ENCODE peak calls at places on chromosomes 5 and 9, in five cellular contexts. I is GM23338, C is HL-60, S is A549, F is Panc1. O is an unnamed sample.

GRCh38 chr5:112684737-112685136 is 52.9 kb upstream of the APC start:
- DNase-seq in F (no peak), S (no peak), C (no peak), I (no peak), O (no peak)

GRCh38 chr9:128722380-128723351 is 1.3 kb downstream of the ZDHHC12 start:
- DNase-seq in F (no peak), C (no peak), S (no peak), I (no peak), O (no peak)

GRCh38 chr5:68983959-68984358 is 109.9 kb upstream of the SLC30A5 start:
- DNase-seq in I (no peak), F (no peak), C (no peak), S (no peak), O (no peak)

GRCh38 chr9:126038790-126039189 is 287.8 kb upstream of the MVB12B start:
- DNase-seq in C (no peak), S (no peak), I (no peak), F (no peak), O (no peak)

GRCh38 chr5:17374157-17374556 is 123.9 kb upstream of the TAF11L2 start:
- DNase-seq in C (no peak), F (no peak), I (no peak), S (peak), O (no peak)

GRCh38 chr9:88766778-88767503 is 224.3 kb upstream of the S1PR3 start:
- DNase-seq in S (no peak), C (no peak), F (no peak), I (no peak), O (no peak)

GRCh38 chr5:108251350-108251749 is 130.5 kb downstream of the FBXL17 start:
- DNase-seq in F (no peak), I (no peak), S (no peak), C (no peak), O (no peak)

GRCh38 chr5:179895861-179896260 is 11.8 kb downstream of the TBC1D9B start:
- DNase-seq in F (no peak), S (no peak), I (no peak), C (no peak), O (no peak)

GRCh38 chr5:33530183-33530962 is 89.6 kb downstream of the TARS1 start:
- DNase-seq in I (peak), F (no peak), S (no peak), C (no peak), O (no peak)

GRCh38 chr5:758698-759053 is 25.9 kb downstream of the ZDHHC11B start:
- DNase-seq in C (no peak), F (no peak), S (no peak), I (no peak), O (no peak)

GRCh38 chr9:9003184-9003583 is 1203.6 kb upstream of the DMAC1 start:
- DNase-seq in F (no peak), S (no peak), C (no peak), I (peak), O (no peak)

GRCh38 chr5:72860499-72860898 is 44.0 kb downstream of the TNPO1 start:
- DNase-seq in C (no peak), F (no peak), S (no peak), I (no peak), O (no peak)

GRCh38 chr5:60792438-60792837 is 51.6 kb downstream of the ELOVL7 start:
- DNase-seq in C (no peak), I (no peak), F (no peak), S (no peak), O (no peak)

GRCh38 chr5:142385194-142385593 is 60.4 kb upstream of the SPRY4 start:
- DNase-seq in C (no peak), F (no peak), I (no peak), S (no peak), O (no peak)

GRCh38 chr5:83281658-83282057 is 189.9 kb upstream of the VCAN start:
- DNase-seq in C (no peak), F (no peak), S (no peak), I (no peak), O (peak)

GRCh38 chr5:167315762-167316161 is 975.7 kb upstream of the WWC1 start:
- DNase-seq in S (no peak), I (no peak), C (no peak), F (no peak), O (no peak)

GRCh38 chr9:134216961-134217360 is 52.6 kb upstream of the RNU6ATAC start:
- DNase-seq in C (no peak), F (no peak), I (no peak), S (no peak), O (no peak)

GRCh38 chr5:74576941-74577456 is 63.5 kb downstream of the ENC1 start:
- DNase-seq in F (no peak), S (no peak), C (no peak), I (no peak), O (no peak)

GRCh38 chr5:16913840-16914435 is 22.1 kb downstream of the MYO10 start:
- DNase-seq in S (no peak), I (no peak), C (no peak), F (no peak), O (no peak)

GRCh38 chr5:90483206-90483605 is 8.5 kb downstream of the POLR3G start:
- DNase-seq in I (no peak), F (no peak), C (no peak), S (no peak), O (no peak)

GRCh38 chr9:129932303-129933151 is 97.3 kb downstream of the USP20 start:
- DNase-seq in C (no peak), F (no peak), S (no peak), I (peak), O (no peak)

GRCh38 chr5:134435525-134435924 is 23.8 kb upstream of the CDKN2AIPNL start:
- DNase-seq in S (no peak), C (no peak), F (no peak), I (no peak), O (peak)

GRCh38 chr9:88537743-88538055 is 2.7 kb downstream of the NXNL2 start:
- DNase-seq in S (peak), F (no peak), C (peak), I (peak), O (no peak)

GRCh38 chr5:98770158-98770910 is 3.1 kb upstream of the RGMB start:
- DNase-seq in I (no peak), S (no peak), C (peak), F (no peak), O (no peak)

GRCh38 chr9:99948896-99949295 is 42.4 kb downstream of the STX17 start:
- DNase-seq in C (no peak), S (no peak), F (no peak), I (no peak), O (no peak)

GRCh38 chr5:115459844-115460243 is 84.7 kb downstream of the FEM1C start:
- DNase-seq in S (no peak), F (no peak), I (no peak), C (no peak), O (peak)

GRCh38 chr9:128771094-128771721 is 519 bp downstream of the ZER1 start:
- DNase-seq in I (no peak), S (no peak), F (no peak), C (no peak), O (no peak)

GRCh38 chr5:52024363-52024762 is 641.1 kb downstream of the ISL1 start:
- DNase-seq in S (no peak), F (no peak), C (no peak), I (no peak), O (no peak)

GRCh38 chr5:142753114-142753764 is 16.9 kb upstream of the ARHGAP26 start:
- DNase-seq in S (no peak), F (no peak), C (no peak), I (no peak), O (no peak)

GRCh38 chr5:1363160-1363559 is 18.3 kb upstream of the CLPTM1L start:
- DNase-seq in S (peak), C (no peak), F (no peak), I (no peak), O (no peak)

GRCh38 chr5:78964889-78965288 is 20.2 kb downstream of the ARSB start:
- DNase-seq in F (peak), I (peak), C (no peak), S (peak), O (peak)

GRCh38 chr9:113349434-113350337 is at the start of gene BSPRY:
- DNase-seq in F (no peak), I (peak), C (no peak), S (peak), O (peak)

GRCh38 chr5:116834796-116835515 is 260.3 kb upstream of the SEMA6A start:
- DNase-seq in F (no peak), C (no peak), I (no peak), S (no peak), O (no peak)

GRCh38 chr5:10660135-10660534 is 96.3 kb downstream of the ANKRD33B start:
- DNase-seq in S (no peak), C (no peak), F (no peak), I (no peak), O (no peak)

GRCh38 chr9:78363221-78363620 is 66.3 kb downstream of the PSAT1 start:
- DNase-seq in I (no peak), F (no peak), C (no peak), S (no peak), O (no peak)

GRCh38 chr5:38184627-38185026 is 73.7 kb upstream of the EGFLAM start:
- DNase-seq in S (no peak), I (no peak), C (no peak), F (no peak), O (no peak)

GRCh38 chr5:128154943-128155342 is 71.4 kb downstream of the SLC12A2 start:
- DNase-seq in C (no peak), S (no peak), F (no peak), I (no peak), O (no peak)

GRCh38 chr5:75668988-75669760 is 48.1 kb downstream of the POC5 start:
- DNase-seq in S (peak), F (no peak), I (no peak), C (no peak), O (no peak)

GRCh38 chr5:157267025-157267424 is 1.1 kb downstream of the CYFIP2 start:
- DNase-seq in I (no peak), F (no peak), S (no peak), C (no peak), O (no peak)
- TF ChIP-seq REST in I (no peak), F (no peak), S (no peak), C (no peak), O (no peak)

GRCh38 chr9:135245482-135246247 is 158.2 kb downstream of the OLFM1 start:
- DNase-seq in C (no peak), F (no peak), I (no peak), S (no peak), O (no peak)
- TF ChIP-seq REST in C (no peak), F (no peak), I (no peak), S (no peak), O (no peak)

GRCh38 chr9:91423785-91424402 is at the start of gene NFIL3:
- DNase-seq in F (no peak), S (peak), C (peak), I (peak), O (no peak)

GRCh38 chr9:91421022-91421765 is 2.4 kb downstream of the NFIL3 start:
- DNase-seq in S (no peak), F (no peak), C (no peak), I (peak), O (no peak)

GRCh38 chr9:91420471-91421021 is 3.1 kb downstream of the NFIL3 start:
- DNase-seq in I (no peak), S (no peak), C (no peak), F (no peak), O (no peak)

GRCh38 chr9:91422832-91423711 is 560 bp downstream of the NFIL3 start:
- DNase-seq in F (no peak), I (peak), S (peak), C (peak), O (no peak)

DNA sequence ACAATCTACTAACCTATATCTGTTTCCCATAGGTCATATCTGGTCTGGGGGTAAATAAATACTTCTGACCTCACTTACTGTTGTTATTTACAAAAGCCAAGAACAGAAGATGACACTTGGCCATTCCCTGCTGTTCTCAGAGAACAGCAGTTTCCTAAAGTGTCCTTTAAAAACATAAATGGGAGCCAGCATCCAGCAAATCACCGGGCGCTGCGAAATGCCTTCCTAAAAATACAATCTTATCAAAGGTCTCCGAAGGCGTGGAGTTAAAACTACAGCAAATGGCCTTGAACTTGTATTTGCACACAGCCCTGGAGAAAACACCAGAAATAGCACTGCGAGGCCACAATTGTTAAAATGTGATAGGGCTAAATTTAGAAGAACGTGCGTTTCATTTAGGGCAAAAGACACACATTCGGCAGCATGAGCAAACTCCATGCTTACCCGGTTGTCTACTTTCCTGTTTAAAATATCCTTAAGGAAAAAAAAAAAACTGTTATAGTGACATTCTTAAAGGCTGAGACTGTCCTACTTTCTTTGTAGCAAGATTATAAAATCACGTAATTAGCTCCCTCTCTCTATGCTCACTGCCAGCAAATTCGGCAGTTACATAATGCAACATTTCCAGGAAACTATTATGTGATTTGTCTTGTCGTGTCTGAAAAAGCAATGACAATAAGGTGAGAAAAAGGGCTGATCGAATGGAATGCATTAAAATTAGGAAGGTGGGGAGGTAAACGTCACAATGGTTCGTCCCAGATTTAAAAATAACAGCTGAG is 1.5 kb downstream of the NFIL3 start:
- DNase-seq in F (no peak), S (peak), I (no peak), C (no peak), O (no peak)
- TF ChIP-seq REST in F (no peak), S (no peak), I (no peak), C (no peak), O (no peak)

DNA sequence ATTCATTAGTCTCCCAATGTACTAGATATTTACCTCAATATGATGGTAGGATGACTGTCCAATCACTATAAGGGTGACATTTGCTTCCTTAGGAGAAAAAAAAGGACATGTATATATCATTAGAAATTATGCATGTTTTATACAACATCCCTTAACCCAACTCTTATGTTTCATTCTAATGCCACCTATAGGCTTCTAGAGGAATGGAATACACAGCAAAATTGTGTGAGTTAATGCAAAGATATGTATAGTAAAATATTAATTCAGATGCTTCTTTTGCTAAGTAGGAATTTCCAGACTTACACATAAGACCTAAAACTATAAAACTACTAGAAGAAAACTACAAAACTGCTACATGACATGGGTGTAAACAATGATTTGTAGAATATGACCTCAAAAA is 3.5 kb downstream of the PRXL2C start:
- DNase-seq in C (no peak), S (peak), I (peak), F (no peak), O (no peak)
- TF ChIP-seq REST in C (no peak), S (no peak), I (no peak), F (no peak), O (no peak)

GRCh38 chr5:8943301-8943700 is 602.6 kb downstream of the SEMA5A start:
- DNase-seq in F (no peak), S (no peak), I (no peak), C (no peak), O (no peak)
- TF ChIP-seq REST in F (no peak), S (no peak), I (no peak), C (no peak), O (no peak)

GRCh38 chr5:82100303-82101077 is 128.7 kb downstream of the ATG10 start:
- DNase-seq in I (peak), F (no peak), S (peak), C (no peak), O (no peak)

GRCh38 chr5:82091617-82092016 is 119.8 kb downstream of the ATG10 start:
- DNase-seq in I (no peak), S (no peak), F (no peak), C (no peak), O (no peak)

DNA sequence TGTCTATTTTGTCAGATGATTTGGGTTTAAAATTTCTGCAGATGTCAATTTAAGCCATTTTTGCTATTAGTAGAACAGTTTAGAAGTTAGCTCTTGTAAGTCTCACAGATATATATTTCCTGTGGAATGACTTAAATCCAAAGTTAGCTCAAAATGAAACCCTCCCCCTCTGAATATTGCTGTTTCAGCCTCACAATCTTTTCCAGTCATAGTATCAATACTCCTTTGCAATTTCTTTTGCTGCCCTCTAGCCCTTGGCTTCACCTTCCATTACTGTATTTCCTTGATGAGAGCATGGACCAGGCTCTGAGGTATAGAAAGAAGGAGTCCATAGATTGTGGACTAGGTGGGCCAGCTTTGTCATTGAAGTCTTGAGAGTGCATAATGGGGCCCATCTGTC is 124.4 kb downstream of the ATG10 start:
- DNase-seq in I (no peak), S (no peak), C (no peak), F (no peak), O (no peak)
- TF ChIP-seq REST in I (no peak), S (no peak), C (no peak), F (no peak), O (no peak)

GRCh38 chr5:171387970-171388815 is 544 bp downstream of the NPM1 start:
- DNase-seq in F (peak), S (peak), I (peak), C (peak), O (no peak)
- TF ChIP-seq REST in F (no peak), S (no peak), I (no peak), C (peak), O (no peak)

O was measured in HCT116.